ENCODE peak calls at places on chromosomes 5 and 9, in ten cellular contexts. T is left lung, C is nephron progenitor cell, X is keratinocyte, A is lower lobe of right lung, Q is HFFc6, G is HCT116, O is A549, F is cardiac muscle cell, M is dorsolateral prefrontal cortex. N is an unnamed sample.

GRCh38 chr9:4743131-4743875 is 2.3 kb upstream of the AK3 start:
- DNase-seq in T (no peak), Q (no peak), C (no peak), M (no peak), O (no peak), A (no peak), X (no peak), F (peak; percentile 11), G (no peak), N (no peak)

GRCh38 chr5:115648072-115648471 is 22.2 kb upstream of the TMED7 start:
- DNase-seq in X (no peak), Q (no peak), A (no peak), M (no peak), T (no peak), F (no peak), C (no peak), O (no peak), G (no peak), N (no peak)

GRCh38 chr9:138049779-138050471 is 172.3 kb downstream of the CACNA1B start:
- DNase-seq in G (no peak), Q (no peak), F (no peak), C (no peak), A (no peak), M (no peak), O (no peak), X (no peak), T (no peak), N (peak; percentile 5)

GRCh38 chr5:68251386-68251785 is 35.8 kb downstream of the PIK3R1 start:
- DNase-seq in Q (no peak), X (no peak), F (peak; percentile 49), M (no peak), T (peak; percentile 44), G (no peak), A (no peak), O (no peak), C (no peak), N (no peak)

GRCh38 chr9:87524061-87524460 is 26.4 kb downstream of the DAPK1 start:
- DNase-seq in O (no peak), Q (no peak), T (no peak), G (no peak), M (no peak), F (no peak), A (no peak), X (no peak), C (no peak), N (no peak)

GRCh38 chr5:16412556-16412955 is 53.0 kb downstream of the ZNF622 start:
- DNase-seq in C (no peak), A (no peak), M (no peak), G (no peak), O (no peak), X (no peak), F (no peak), T (no peak), Q (no peak), N (no peak)

GRCh38 chr5:72149742-72150141 is 42.5 kb downstream of the MAP1B start:
- DNase-seq in C (no peak), G (no peak), F (no peak), T (no peak), Q (no peak), O (no peak), M (no peak), X (no peak), A (no peak), N (no peak)

GRCh38 chr9:35484406-35484805 is 5.5 kb upstream of the RUSC2 start:
- DNase-seq in O (no peak), T (no peak), F (no peak), Q (no peak), X (no peak), A (no peak), M (no peak), C (no peak), G (no peak), N (no peak)

GRCh38 chr5:61649971-61650370 is 317.9 kb downstream of the ZSWIM6 start:
- DNase-seq in X (no peak), G (no peak), F (no peak), T (no peak), Q (no peak), C (no peak), M (no peak), O (no peak), A (no peak), N (no peak)

GRCh38 chr9:133842721-133843227 is 104.6 kb upstream of the SARDH start:
- DNase-seq in G (no peak), T (no peak), F (no peak), M (no peak), A (no peak), C (no peak), O (no peak), X (no peak), Q (no peak), N (no peak)

GRCh38 chr9:138104251-138105122 is 226.9 kb downstream of the CACNA1B start:
- DNase-seq in O (no peak), M (no peak), C (no peak), F (no peak), X (no peak), T (no peak), A (no peak), G (no peak), Q (no peak), N (no peak)

GRCh38 chr5:3225201-3225960 is 370.3 kb upstream of the IRX1 start:
- DNase-seq in G (no peak), Q (no peak), T (no peak), X (no peak), C (no peak), O (no peak), A (no peak), F (no peak), M (no peak), N (no peak)

GRCh38 chr9:137640862-137641261 is 22.1 kb downstream of the EHMT1 start:
- DNase-seq in M (no peak), T (no peak), X (no peak), A (no peak), O (no peak), F (no peak), Q (no peak), C (no peak), G (no peak), N (no peak)

GRCh38 chr9:128107971-128108783 is 19.4 kb downstream of the PTGES2 start:
- DNase-seq in A (peak; percentile 26), T (no peak), M (no peak), F (no peak), O (no peak), G (no peak), Q (no peak), C (no peak), X (no peak), N (no peak)

GRCh38 chr5:88944751-88945507 is 61.9 kb upstream of the MEF2C start:
- DNase-seq in F (peak; percentile 8), X (no peak), C (no peak), T (no peak), G (no peak), M (no peak), Q (peak; percentile 27), A (no peak), O (no peak), N (no peak)

GRCh38 chr5:86971034-86971511 is 296.6 kb upstream of the RASA1 start:
- DNase-seq in C (no peak), M (no peak), T (no peak), G (peak; percentile 18), A (no peak), X (no peak), Q (peak; percentile 29), F (peak; percentile 64), O (peak; percentile 31), N (no peak)
- TF ChIP-seq CTCF in C (no peak), M (peak; percentile 46), T (no peak), G (peak; percentile 53), A (peak; percentile 14), X (peak; percentile 48), Q (peak; percentile 73), F (peak; percentile 33), O (no peak), N (peak; percentile 26)

DNA sequence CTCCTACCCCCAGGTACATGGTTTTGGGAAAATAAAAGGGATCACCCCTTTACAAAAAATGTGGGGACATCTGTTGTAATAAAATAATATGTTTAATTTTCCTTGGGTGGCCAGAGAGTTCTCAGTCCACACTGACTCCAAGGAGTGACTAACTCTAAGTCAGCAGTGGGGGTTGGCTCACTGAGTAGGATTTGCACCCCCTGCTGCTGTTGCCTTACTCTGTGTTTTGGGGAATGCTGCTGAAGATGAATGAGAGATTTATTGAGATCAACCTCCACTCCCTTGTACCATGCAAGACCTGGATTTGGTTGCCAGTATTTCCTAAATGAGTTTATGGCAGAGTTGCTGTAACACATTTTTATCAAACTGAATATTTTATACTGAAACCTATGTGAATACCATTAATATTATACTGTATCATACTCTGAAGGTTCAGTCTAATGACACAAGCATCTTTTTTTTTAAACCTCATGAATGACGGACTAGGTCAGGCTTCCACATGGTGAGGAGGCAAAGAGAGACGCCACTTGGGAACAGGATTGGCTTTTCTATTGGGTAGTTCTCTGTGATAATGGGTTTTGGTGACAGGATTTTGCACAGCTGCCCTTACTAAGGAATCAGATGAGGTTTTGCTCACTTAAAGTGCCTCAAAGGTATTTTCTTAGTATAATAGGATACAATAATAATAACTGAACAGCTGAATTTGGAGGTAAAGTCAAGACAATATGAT is 121.3 kb upstream of the OSMR start:
- DNase-seq in G (no peak), M (no peak), Q (peak; percentile 25), C (no peak), T (no peak), F (peak; percentile 21), A (no peak), O (peak; percentile 7), X (no peak), N (no peak)
- TF ChIP-seq CTCF in G (no peak), M (no peak), Q (no peak), C (no peak), T (no peak), F (no peak), A (no peak), O (no peak), X (no peak), N (no peak)

GRCh38 chr9:80498165-80498564 is 926.4 kb downstream of the TLE4 start:
- DNase-seq in C (no peak), Q (no peak), F (no peak), M (no peak), X (no peak), A (no peak), O (no peak), G (no peak), T (no peak), N (no peak)
- TF ChIP-seq CTCF in C (no peak), Q (no peak), F (no peak), M (no peak), X (no peak), A (no peak), O (no peak), G (no peak), T (no peak), N (no peak)

DNA sequence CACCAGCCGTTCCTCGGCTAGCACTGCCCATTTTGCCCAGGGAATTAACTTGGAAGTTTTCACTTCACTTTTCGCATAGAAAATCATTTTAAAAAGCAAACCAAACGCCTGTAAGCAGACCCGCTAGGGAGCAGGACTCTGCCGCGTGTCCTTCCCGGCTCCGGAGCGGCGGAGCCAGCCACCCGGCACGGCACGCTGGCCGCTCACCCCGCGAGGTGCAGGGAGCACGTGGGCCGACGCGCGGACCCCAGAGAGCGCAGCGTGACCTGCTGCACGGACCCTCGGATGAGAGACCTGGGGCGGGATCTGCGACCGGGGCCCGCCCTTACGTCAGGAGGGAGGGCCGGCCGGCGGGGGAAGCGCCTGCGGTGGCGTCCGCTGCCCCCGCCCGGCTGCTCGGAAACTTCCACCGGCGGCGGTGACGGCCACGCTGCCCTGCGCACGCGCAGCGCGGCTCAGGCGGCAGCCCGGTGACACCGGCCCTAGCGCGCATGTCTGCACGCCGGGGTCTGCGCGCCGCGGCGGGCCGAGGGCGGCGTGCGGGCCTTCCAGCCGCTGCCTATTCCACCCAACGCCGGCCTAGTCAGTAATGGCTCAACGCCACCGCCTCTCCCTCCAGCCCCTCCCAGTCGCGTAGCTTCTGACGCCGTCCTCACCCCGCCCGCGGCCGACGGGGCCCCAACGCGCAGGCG is 504 bp upstream of the TENT4A start:
- DNase-seq in X (peak; percentile 52), F (peak; percentile 98), M (peak; percentile 89), A (peak; percentile 97), Q (peak; percentile 95), T (peak; percentile 96), C (peak; percentile 96), O (peak; percentile 98), G (peak; percentile 89), N (peak; percentile 97)
- TF ChIP-seq CTCF in X (no peak), F (peak; percentile 1), M (no peak), A (no peak), Q (no peak), T (no peak), C (no peak), O (no peak), G (no peak), N (no peak)